ENCODE peak calls at places on chromosomes 13 and 19, in six cellular contexts. B is ovary; Q is non-pigmented ciliary epithelial cell; P is effector CD4-positive, alpha-beta T cell; N is Karpas-422; F is HFF-Myc. U is an unnamed sample.

GRCh38 chr19:38144667-38145066 is 79.4 kb downstream of the DPF1 start:
- DNase-seq in B (no peak), Q (no peak), P (no peak), N (no peak), F (no peak), U (no peak)

GRCh38 chr13:113920173-113920572 is 53.7 kb downstream of the C13orf46 start:
- DNase-seq in B (no peak), Q (no peak), P (no peak), N (no peak), F (no peak), U (no peak)

GRCh38 chr19:46412034-46412982 is 1.1 kb downstream of the CCDC8 start:
- DNase-seq in B (no peak), Q (no peak), P (no peak), N (no peak), F (no peak), U (no peak)

GRCh38 chr13:76828316-76828741 is 57.9 kb downstream of the KCTD12 start:
- DNase-seq in B (no peak), Q (no peak), P (no peak), N (no peak), F (no peak), U (no peak)

GRCh38 chr13:33403807-33404362 is 118.3 kb upstream of the STARD13 start:
- DNase-seq in B (no peak), Q (no peak), P (no peak), N (no peak), F (no peak), U (no peak)

GRCh38 chr19:932647-933552 is 7.1 kb downstream of the ARID3A start:
- DNase-seq in B (peak), Q (peak), P (no peak), N (no peak), F (peak), U (peak)

GRCh38 chr13:24217601-24218281 is 57.2 kb downstream of the SPATA13 start:
- DNase-seq in B (no peak), Q (no peak), P (no peak), N (no peak), F (no peak), U (peak)

GRCh38 chr13:100798739-100799361 is 124.3 kb upstream of the TMTC4 start:
- DNase-seq in B (no peak), Q (no peak), P (no peak), N (no peak), F (no peak), U (no peak)

GRCh38 chr19:3743486-3743885 is 18.0 kb downstream of the APBA3 start:
- DNase-seq in B (no peak), Q (no peak), P (no peak), N (peak), F (no peak), U (no peak)

GRCh38 chr13:113654591-113655357 is 3.2 kb downstream of the ATP4B start:
- DNase-seq in B (no peak), Q (no peak), P (no peak), N (no peak), F (no peak), U (peak)

GRCh38 chr13:32746474-32746873 is 160.2 kb downstream of the PDS5B start:
- DNase-seq in B (no peak), Q (peak), P (no peak), N (no peak), F (no peak), U (no peak)

GRCh38 chr19:19342086-19343015 is 21.7 kb downstream of the MAU2 start:
- DNase-seq in B (peak), Q (no peak), P (no peak), N (peak), F (no peak), U (no peak)

GRCh38 chr19:42197375-42197817 is 20.1 kb downstream of the DEDD2 start:
- DNase-seq in B (no peak), Q (no peak), P (no peak), N (no peak), F (no peak), U (no peak)

GRCh38 chr19:21698215-21698614 is 69.2 kb downstream of the ZNF100 start:
- DNase-seq in B (no peak), Q (peak), P (no peak), N (peak), F (peak), U (no peak)

GRCh38 chr13:45928843-45929242 is 77.3 kb upstream of the SIAH3 start:
- DNase-seq in B (no peak), Q (no peak), P (no peak), N (no peak), F (no peak), U (no peak)

GRCh38 chr13:98678741-98679140 is 73.7 kb downstream of the SLC15A1 start:
- DNase-seq in B (no peak), Q (no peak), P (no peak), N (no peak), F (no peak), U (no peak)

GRCh38 chr19:518292-519231 is 11.3 kb downstream of the TPGS1 start:
- DNase-seq in B (peak), Q (no peak), P (peak), N (no peak), F (no peak), U (peak)

GRCh38 chr19:53196777-53197396 is 3.7 kb upstream of the ZNF665 start:
- DNase-seq in B (peak), Q (peak), P (peak), N (peak), F (no peak), U (peak)

GRCh38 chr19:41638624-41639023 is 11.8 kb upstream of the CEACAM4 start:
- DNase-seq in B (no peak), Q (no peak), P (peak), N (no peak), F (no peak), U (no peak)

GRCh38 chr19:2046046-2046907 is 4.8 kb downstream of the MKNK2 start:
- DNase-seq in B (no peak), Q (no peak), P (no peak), N (peak), F (no peak), U (peak)

GRCh38 chr19:46736544-46737274 is 9.1 kb upstream of the FKRP start:
- DNase-seq in B (peak), Q (no peak), P (no peak), N (no peak), F (no peak), U (no peak)

GRCh38 chr19:36152886-36153525 is 759 bp upstream of the COX7A1 start:
- DNase-seq in B (peak), Q (no peak), P (no peak), N (no peak), F (no peak), U (no peak)

GRCh38 chr13:90447735-90448103 is 899.8 kb upstream of the MIR17HG start:
- DNase-seq in B (no peak), Q (peak), P (no peak), N (no peak), F (peak), U (no peak)

GRCh38 chr19:8481191-8481590 is 21.2 kb downstream of the PRAM1 start:
- DNase-seq in B (no peak), Q (no peak), P (no peak), N (no peak), F (no peak), U (no peak)